ENCODE peak calls at places on chromosome 4, in six cellular contexts. K, M, I, L, X and Z are unnamed samples.

GRCh38 chr4:73729534-73730165 is 10.7 kb upstream of the CXCL8 start:
- DNase-seq in X (no peak), L (peak; percentile 85), K (peak; percentile 48), M (peak; percentile 92), I (peak; percentile 74), Z (no peak)

GRCh38 chr4:152360045-152360410 is 175.9 kb downstream of the FBXW7 start:
- DNase-seq in L (no peak), X (no peak), M (peak; percentile 47), K (no peak), I (no peak), Z (no peak)

GRCh38 chr4:40482985-40483647 is 146.5 kb downstream of the RBM47 start:
- DNase-seq in K (no peak), M (no peak), L (no peak), I (peak; percentile 39), X (no peak), Z (no peak)

GRCh38 chr4:149923736-149924135 is 108.1 kb upstream of the IQCM start:
- DNase-seq in L (no peak), K (no peak), I (no peak), M (no peak), X (no peak), Z (no peak)

GRCh38 chr4:138406881-138407280 is 164.7 kb upstream of the SLC7A11 start:
- DNase-seq in X (no peak), L (no peak), M (peak; percentile 3), K (peak; percentile 28), I (no peak), Z (no peak)

GRCh38 chr4:179145746-179146530 is 1703.7 kb upstream of the AGA start:
- DNase-seq in M (peak; percentile 47), L (no peak), I (no peak), K (no peak), X (no peak), Z (no peak)

GRCh38 chr4:152525878-152526277 is 10.0 kb downstream of the FBXW7 start:
- DNase-seq in M (no peak), L (no peak), X (no peak), K (no peak), I (no peak), Z (no peak)

GRCh38 chr4:165740911-165741310 is 132.1 kb upstream of the TLL1 start:
- DNase-seq in K (no peak), I (no peak), M (no peak), L (no peak), X (no peak), Z (no peak)

DNA sequence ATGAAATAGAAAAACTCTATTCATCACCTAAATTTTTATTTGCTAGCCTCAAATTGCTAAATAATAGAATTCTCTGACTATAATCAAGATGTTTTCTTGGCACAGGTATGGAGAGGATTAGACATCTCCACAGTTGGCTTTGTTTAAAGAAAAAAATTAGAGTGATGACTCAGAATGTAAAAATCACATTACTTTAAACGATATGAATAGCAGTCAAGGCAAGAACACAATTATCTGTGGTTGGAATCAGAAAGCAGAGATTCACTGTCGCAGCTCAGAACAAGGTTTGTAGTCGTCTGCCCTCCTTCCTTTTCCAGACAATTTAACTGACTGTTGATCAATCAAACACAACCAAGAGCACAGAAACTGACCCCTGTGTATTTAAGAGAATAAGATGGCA is 32.2 kb upstream of the CCKAR start:
- DNase-seq in K (no peak), I (no peak), X (peak; percentile 19), L (no peak), M (peak; percentile 70), Z (no peak)
- TF ChIP-seq CTCF in K (no peak), I (no peak), X (no peak), L (no peak), M (no peak), Z (no peak)

GRCh38 chr4:95551653-95552052 is 2.9 kb upstream of the UNC5C start:
- DNase-seq in I (no peak), L (no peak), X (no peak), K (no peak), M (no peak), Z (no peak)

GRCh38 chr4:95549246-95550138 is 719 bp upstream of the UNC5C start:
- DNase-seq in I (peak; percentile 76), X (no peak), L (peak; percentile 62), M (peak; percentile 19), K (peak; percentile 55), Z (no peak)

GRCh38 chr4:95550566-95550965 is 1.8 kb upstream of the UNC5C start:
- DNase-seq in M (no peak), K (no peak), L (no peak), I (no peak), X (no peak), Z (no peak)

GRCh38 chr4:95556460-95556859 is 7.7 kb upstream of the UNC5C start:
- DNase-seq in M (no peak), X (no peak), L (no peak), K (no peak), I (no peak), Z (no peak)

GRCh38 chr4:95552942-95553550 is 4.3 kb upstream of the UNC5C start:
- DNase-seq in M (no peak), I (no peak), L (no peak), X (no peak), K (no peak), Z (no peak)
- H3K27ac ChIP-seq in M (no peak overlapping the region), I (no peak overlapping the region), L (no peak overlapping the region), X (no peak overlapping the region), K (no peak overlapping the region), Z (no peak overlapping the region)

GRCh38 chr4:158316264-158316663 is 106.0 kb downstream of the TMEM144 start:
- DNase-seq in X (no peak), L (no peak), M (peak; percentile 37), I (no peak), K (no peak), Z (no peak)
- TF ChIP-seq POLR2A in X (no peak), L (no peak), M (no peak), I (no peak), K (no peak), Z (no peak)

GRCh38 chr4:94457692-94458106 is 6.0 kb downstream of the PDLIM5 start:
- DNase-seq in I (no peak), L (no peak), M (no peak), X (no peak), K (no peak), Z (no peak)
- TF ChIP-seq CTCF in I (no peak), L (no peak), M (no peak), X (no peak), K (no peak), Z (no peak)

GRCh38 chr4:76624271-76624681 is 189.2 kb downstream of the SHROOM3 start:
- DNase-seq in X (no peak), L (peak; percentile 66), K (peak; percentile 59), M (peak; percentile 94), I (peak; percentile 71), Z (no peak)

GRCh38 chr4:76623217-76624060 is 188.4 kb downstream of the SHROOM3 start:
- DNase-seq in K (no peak), X (no peak), M (no peak), L (no peak), I (no peak), Z (no peak)

GRCh38 chr4:76626686-76627465 is 191.8 kb downstream of the SHROOM3 start:
- DNase-seq in M (peak; percentile 13), I (no peak), X (no peak), K (no peak), L (no peak), Z (no peak)

GRCh38 chr4:76622717-76623116 is 187.7 kb downstream of the SHROOM3 start:
- DNase-seq in M (no peak), K (no peak), L (no peak), X (no peak), I (no peak), Z (no peak)

GRCh38 chr4:76625316-76625715 is 190.3 kb downstream of the SHROOM3 start:
- DNase-seq in L (no peak), K (no peak), X (no peak), M (no peak), I (no peak), Z (no peak)
- H3K27ac ChIP-seq in L (peak overlapping the region; percentile 64), K (peak overlapping the region; percentile 75), X (peak overlapping the region; percentile 84), M (peak overlapping the region; percentile 42), I (no peak overlapping the region), Z (peak overlapping the region; percentile 62)

GRCh38 chr4:25236971-25237370 is 3.1 kb downstream of the PI4K2B start:
- DNase-seq in X (no peak), K (no peak), L (no peak), I (no peak), M (no peak), Z (no peak)
- TF ChIP-seq POLR2A in X (no peak), K (no peak), L (no peak), I (no peak), M (no peak), Z (no peak)

GRCh38 chr4:24912252-24913098 is at the start of gene CCDC149:
- DNase-seq in I (peak; percentile 72), X (no peak), K (peak; percentile 68), M (peak; percentile 57), L (peak; percentile 84), Z (no peak)
- TF ChIP-seq CTCF in I (peak; percentile 4), X (no peak), K (peak; percentile 1), M (no peak), L (no peak), Z (no peak)

GRCh38 chr4:78059524-78059889 is 2.4 kb downstream of the FRAS1 start:
- DNase-seq in M (peak; percentile 45), L (peak; percentile 70), X (no peak), I (peak; percentile 41), K (no peak), Z (no peak)

GRCh38 chr4:78057600-78058560 is 757 bp downstream of the FRAS1 start:
- DNase-seq in M (peak; percentile 13), L (peak; percentile 75), I (peak; percentile 30), K (peak; percentile 30), X (no peak), Z (no peak)

GRCh38 chr4:78058591-78059523 is 1.7 kb downstream of the FRAS1 start:
- DNase-seq in X (no peak), L (peak; percentile 77), I (peak; percentile 34), K (peak; percentile 20), M (no peak), Z (no peak)

GRCh38 chr4:78056265-78057129 is 626 bp upstream of the FRAS1 start:
- DNase-seq in K (peak; percentile 56), I (peak; percentile 66), L (peak; percentile 90), X (no peak), M (peak; percentile 24), Z (no peak)

GRCh38 chr4:78057135-78057599 is at the start of gene FRAS1:
- DNase-seq in L (peak; percentile 68), K (peak; percentile 14), I (no peak), X (no peak), M (no peak), Z (no peak)
- H3K27ac ChIP-seq in L (peak within 1 kb of the TSS; percentile 75), K (peak within 1 kb of the TSS; percentile 51), I (no peak within 1 kb of the TSS), X (peak within 1 kb of the TSS; percentile 62), M (no peak within 1 kb of the TSS), Z (peak within 1 kb of the TSS; percentile 85)